ENCODE peak calls at places on chromosomes 3 and 15, in seven cellular contexts. G is lower lobe of right lung; W is NCI-H1092; A is LNCaP clone FGC; H is stimulated activated CD8-positive, alpha-beta memory T cell treated with anti-CD3 and anti-CD28 coated beads, Interleukin-7, amount 100 ng/mL, for 1 hour; C is naive thymus-derived CD4-positive, alpha-beta T cell; L is Caco-2. R is an unnamed sample.

GRCh38 chr3:182255095-182255600 is 538.2 kb upstream of the ATP11B start:
- DNase-seq in H (no peak), C (no peak), L (no peak), G (no peak), W (no peak), A (no peak), R (no peak)

GRCh38 chr3:42680256-42680655 is 5.1 kb upstream of the KLHL40 start:
- DNase-seq in L (no peak), G (no peak), A (no peak), W (no peak), H (no peak), C (no peak), R (no peak)

GRCh38 chr3:9793161-9793781 is 389 bp downstream of the ARPC4 start:
- DNase-seq in G (peak), L (peak), C (no peak), A (no peak), H (peak), W (no peak), R (no peak)

GRCh38 chr3:127212231-127212630 is 19.3 kb downstream of the PRR23E start:
- DNase-seq in L (no peak), A (no peak), G (no peak), H (no peak), C (no peak), W (no peak), R (no peak)

GRCh38 chr3:124258057-124258500 is 266.2 kb upstream of the ROPN1 start:
- DNase-seq in H (no peak), G (no peak), A (no peak), C (no peak), W (no peak), L (no peak), R (no peak)

GRCh38 chr3:14602804-14603644 is 48.5 kb upstream of the CCDC174 start:
- DNase-seq in W (no peak), A (no peak), C (no peak), G (no peak), H (no peak), L (peak), R (no peak)

GRCh38 chr15:72873379-72874233 is 90.0 kb upstream of the ADPGK start:
- DNase-seq in H (no peak), W (no peak), L (no peak), A (no peak), C (no peak), G (no peak), R (no peak)

GRCh38 chr15:35437157-35437556 is 108.8 kb downstream of the DPH6 start:
- DNase-seq in G (no peak), H (no peak), L (peak), W (no peak), A (no peak), C (no peak), R (no peak)

GRCh38 chr15:66841953-66842681 is 140.1 kb downstream of the SMAD6 start:
- DNase-seq in H (no peak), W (no peak), C (no peak), G (peak), L (peak), A (no peak), R (peak)